ENCODE peak calls at places on chromosomes 13 and 19, in four cellular contexts. Y is HEK293T, D is ovary, R is head of caudate nucleus. N is an unnamed sample.

GRCh38 chr13:79481685-79482052 is 714 bp downstream of the NDFIP2 start:
- DNase-seq in D (no peak), R (no peak), Y (peak), N (no peak)

GRCh38 chr19:31408460-31409124 is 59.4 kb upstream of the TSHZ3 start:
- DNase-seq in Y (no peak), D (no peak), R (no peak), N (peak)

GRCh38 chr13:44969858-44970484 is 19.3 kb downstream of the NUFIP1 start:
- DNase-seq in D (no peak), R (no peak), Y (peak), N (peak)

GRCh38 chr19:9847087-9847671 is 12.1 kb downstream of the PIN1 start:
- DNase-seq in R (peak), Y (peak), D (peak), N (peak)

GRCh38 chr19:45380107-45380506 is 9.7 kb upstream of the ERCC2 start:
- DNase-seq in R (peak), D (no peak), Y (no peak), N (no peak)

GRCh38 chr19:30719189-30719990 is 347.2 kb downstream of the ZNF536 start:
- DNase-seq in D (peak), Y (peak), R (peak), N (peak)

GRCh38 chr13:42396501-42396900 is 124.5 kb downstream of the AKAP11 start:
- DNase-seq in R (no peak), Y (no peak), D (no peak), N (no peak)

GRCh38 chr19:55691561-55692481 is 16.8 kb downstream of the EPN1 start:
- DNase-seq in Y (no peak), R (no peak), D (no peak), N (no peak)

GRCh38 chr19:50890422-50891252 is 17.4 kb downstream of the KLK2 start:
- DNase-seq in Y (no peak), D (no peak), R (no peak), N (no peak)

GRCh38 chr13:42176286-42176685 is 95.7 kb upstream of the AKAP11 start:
- DNase-seq in Y (no peak), D (no peak), R (no peak), N (no peak)

GRCh38 chr19:19595171-19595701 is 23.3 kb downstream of the PBX4 start:
- DNase-seq in Y (no peak), R (no peak), D (no peak), N (peak)

GRCh38 chr19:16830679-16831078 is 1.5 kb downstream of the SIN3B start:
- DNase-seq in R (no peak), D (no peak), Y (no peak), N (peak)

GRCh38 chr13:48532146-48532472 is 771 bp downstream of the RCBTB2 start:
- DNase-seq in R (peak), Y (no peak), D (no peak), N (no peak)

GRCh38 chr19:13347351-13347750 is 158.9 kb downstream of the CACNA1A start:
- DNase-seq in D (no peak), R (no peak), Y (no peak), N (no peak)

GRCh38 chr19:4396949-4397783 is 3.2 kb downstream of the SH3GL1 start:
- DNase-seq in D (no peak), R (no peak), Y (no peak), N (no peak)

GRCh38 chr19:1108291-1109031 is 4.7 kb downstream of the GPX4 start:
- DNase-seq in Y (no peak), R (no peak), D (peak), N (no peak)

GRCh38 chr19:8517551-8518442 is 3.8 kb upstream of the ZNF414 start:
- DNase-seq in R (no peak), Y (no peak), D (no peak), N (peak)

GRCh38 chr19:48501961-48502719 is 9.5 kb downstream of the LMTK3 start:
- DNase-seq in D (no peak), R (peak), Y (peak), N (peak)